ENCODE peak calls at places on chromosome 2, in four cellular contexts. M is Peyer's patch, G is IMR-90, P is ovary. V is an unnamed sample.

GRCh38 chr2:120275617-120276400 is 23.2 kb downstream of the RALB start:
- DNase-seq in M (no peak), G (no peak), P (no peak), V (no peak)

GRCh38 chr2:219251656-219252055 is 1.4 kb upstream of the TUBA4B start:
- DNase-seq in M (no peak), G (no peak), P (no peak), V (no peak)

GRCh38 chr2:232571026-232571474 is 20.6 kb downstream of the EIF4E2 start:
- DNase-seq in M (no peak), G (peak; percentile 11), P (no peak), V (no peak)

GRCh38 chr2:26582890-26583289 is 58.3 kb downstream of the CIB4 start:
- DNase-seq in M (no peak), G (no peak), P (no peak), V (no peak)

GRCh38 chr2:86453838-86454237 is 12.7 kb downstream of the KDM3A start:
- DNase-seq in M (no peak), G (peak; percentile 57), P (peak; percentile 65), V (no peak)

GRCh38 chr2:119544075-119545031 is at the start of gene CFAP221:
- DNase-seq in M (peak; percentile 18), G (peak; percentile 28), P (peak; percentile 64), V (peak; percentile 38)

GRCh38 chr2:227613272-227613660 is 1.4 kb downstream of the SCYGR3 start:
- DNase-seq in M (no peak), G (no peak), P (no peak), V (no peak)

GRCh38 chr2:40451926-40452605 is at the start of gene SLC8A1:
- DNase-seq in M (no peak), G (peak; percentile 49), P (peak; percentile 21), V (peak; percentile 19)

GRCh38 chr2:112480540-112481049 is 1.4 kb upstream of the TTL start:
- DNase-seq in M (peak; percentile 36), G (no peak), P (peak; percentile 24), V (peak; percentile 35)

GRCh38 chr2:236334122-236334876 is 70.1 kb upstream of the ASB18 start:
- DNase-seq in M (no peak), G (no peak), P (no peak), V (no peak)

GRCh38 chr2:32715981-32716380 is 88.1 kb downstream of the TTC27 start:
- DNase-seq in M (no peak), G (peak; percentile 63), P (no peak), V (no peak)

GRCh38 chr2:206657087-206657486 is 14.8 kb downstream of the FAM237A start:
- DNase-seq in M (no peak), G (no peak), P (no peak), V (no peak)

GRCh38 chr2:30073523-30073922 is 73.3 kb upstream of the YPEL5 start:
- DNase-seq in M (no peak), G (no peak), P (no peak), V (no peak)

GRCh38 chr2:240995041-240995960 is 3.1 kb upstream of the SNED1 start:
- DNase-seq in M (no peak), G (no peak), P (no peak), V (no peak)

GRCh38 chr2:101617188-101617587 is 80.3 kb upstream of the MAP4K4 start:
- DNase-seq in M (no peak), G (peak; percentile 89), P (no peak), V (no peak)

GRCh38 chr2:113679457-113679856 is 52.4 kb downstream of the RABL2A start:
- DNase-seq in M (no peak), G (no peak), P (no peak), V (no peak)

GRCh38 chr2:207772081-207772843 is 2.6 kb upstream of the FZD5 start:
- DNase-seq in M (no peak), G (no peak), P (peak; percentile 60), V (no peak)

GRCh38 chr2:177296047-177296446 is 31.5 kb upstream of the NFE2L2 start:
- DNase-seq in M (no peak), G (peak; percentile 31), P (no peak), V (no peak)

GRCh38 chr2:112272669-112273068 is 2.7 kb upstream of the ZC3H6 start:
- DNase-seq in M (no peak), G (no peak), P (no peak), V (no peak)

GRCh38 chr2:152432206-152432653 is 97.3 kb downstream of the FMNL2 start:
- DNase-seq in M (no peak), G (peak; percentile 41), P (no peak), V (no peak)

GRCh38 chr2:95306306-95306895 is 9.3 kb downstream of the KCNIP3 start:
- DNase-seq in M (no peak), G (no peak), P (no peak), V (no peak)

GRCh38 chr2:101998556-101999121 is 6.9 kb downstream of the IL1R2 start:
- DNase-seq in M (no peak), G (no peak), P (no peak), V (no peak)

GRCh38 chr2:25799301-25799700 is 79.0 kb downstream of the ASXL2 start:
- DNase-seq in M (no peak), G (no peak), P (no peak), V (no peak)

GRCh38 chr2:230932556-230933511 is 7.8 kb upstream of the GPR55 start:
- DNase-seq in M (no peak), G (peak; percentile 28), P (no peak), V (no peak)

GRCh38 chr2:8009010-8009597 is 672.8 kb upstream of the ID2 start:
- DNase-seq in M (no peak), G (peak; percentile 42), P (no peak), V (no peak)

GRCh38 chr2:20135631-20136050 is 84.2 kb upstream of the LAPTM4A start:
- DNase-seq in M (peak; percentile 26), G (peak; percentile 61), P (peak; percentile 72), V (peak; percentile 71)

GRCh38 chr2:36369711-36370110 is 14.1 kb downstream of the CRIM1 start:
- DNase-seq in M (no peak), G (no peak), P (no peak), V (no peak)

GRCh38 chr2:241862093-241862492 is 3.4 kb upstream of the PDCD1 start:
- DNase-seq in M (no peak), G (no peak), P (peak; percentile 30), V (no peak)

GRCh38 chr2:182261860-182262387 is 164.9 kb downstream of the PDE1A start:
- DNase-seq in M (no peak), G (no peak), P (no peak), V (no peak)

GRCh38 chr2:20224191-20224715 is 677 bp downstream of the SDC1 start:
- DNase-seq in M (no peak), G (no peak), P (no peak), V (no peak)

GRCh38 chr2:38643021-38643671 is 22.8 kb upstream of the GALM start:
- DNase-seq in M (no peak), G (no peak), P (no peak), V (no peak)
- TF ChIP-seq POLR2A in M (no peak), G (no peak), P (no peak), V (no peak)

GRCh38 chr2:99139003-99139402 is 2.5 kb upstream of the C2orf15 start:
- DNase-seq in M (no peak), G (no peak), P (no peak), V (no peak)

GRCh38 chr2:99141110-99142108 is at the start of gene C2orf15:
- DNase-seq in M (peak; percentile 98), G (peak; percentile 74), P (peak; percentile 94), V (peak; percentile 75)

GRCh38 chr2:99140056-99140859 is 1.2 kb upstream of the C2orf15 start:
- DNase-seq in M (no peak), G (peak; percentile 3), P (no peak), V (no peak)

GRCh38 chr2:99140860-99141109 is 722 bp upstream of the C2orf15 start:
- DNase-seq in M (no peak), G (no peak), P (no peak), V (no peak)
- TF ChIP-seq POLR2A in M (no peak), G (no peak), P (peak; percentile 84), V (no peak)

DNA sequence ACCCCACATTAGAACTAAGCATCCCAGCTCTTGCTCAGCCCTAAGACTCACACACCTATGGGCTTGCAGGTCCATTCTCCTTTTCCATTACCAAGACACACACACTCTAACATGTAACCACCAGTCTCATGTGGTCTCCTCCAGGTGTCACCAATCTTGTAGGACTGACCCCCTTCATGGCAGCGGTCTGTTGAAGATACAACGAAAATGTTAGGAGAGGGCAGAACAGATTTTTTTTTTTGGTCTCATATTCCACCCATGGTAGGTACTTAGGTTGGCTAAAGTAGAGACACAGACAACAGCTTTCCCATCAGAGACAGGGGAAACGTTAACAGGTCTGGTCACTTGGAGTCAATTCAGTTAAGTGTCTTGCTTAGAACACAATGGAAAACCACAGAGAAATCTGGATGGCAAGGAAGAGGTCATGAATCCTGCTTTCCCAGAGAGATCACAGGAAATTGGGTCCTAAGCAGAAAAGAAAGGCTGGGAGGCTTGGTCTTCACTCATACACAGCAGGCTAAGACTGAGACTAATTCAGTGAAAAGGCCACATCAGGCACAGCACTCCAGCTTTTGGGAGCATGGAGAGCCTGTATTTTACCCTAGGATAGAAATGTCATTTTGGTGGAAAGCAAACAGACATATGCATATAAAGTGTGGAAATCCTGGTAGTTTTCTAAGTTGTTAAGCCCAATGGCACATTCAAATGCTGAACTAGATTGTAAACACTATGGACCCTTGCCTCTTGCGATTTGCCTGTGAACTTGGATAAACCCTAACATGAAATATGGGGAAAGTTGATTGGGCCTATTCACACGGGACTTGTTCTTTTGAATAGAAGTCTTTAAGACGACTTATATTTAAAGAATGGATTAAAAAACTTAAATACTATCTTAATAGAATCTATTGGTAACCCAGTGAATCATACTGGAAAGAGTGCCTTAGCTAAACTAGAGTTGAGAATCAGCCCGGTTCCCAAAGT is 3.8 kb downstream of the FN1 start:
- DNase-seq in M (no peak), G (no peak), P (no peak), V (no peak)
- TF ChIP-seq POLR2A in M (no peak), G (no peak), P (no peak), V (no peak)

GRCh38 chr2:171434671-171434980 is 600 bp downstream of the DCAF17 start:
- DNase-seq in M (no peak), G (no peak), P (no peak), V (no peak)

GRCh38 chr2:171432206-171432968 is 1.4 kb downstream of the METTL8 start:
- DNase-seq in M (no peak), G (peak; percentile 21), P (no peak), V (no peak)

GRCh38 chr2:171432969-171433762 is 624 bp downstream of the METTL8 start:
- DNase-seq in M (peak; percentile 56), G (peak; percentile 18), P (peak; percentile 22), V (peak; percentile 26)

GRCh38 chr2:171436307-171436706 is 2.3 kb downstream of the DCAF17 start:
- DNase-seq in M (no peak), G (peak; percentile 94), P (no peak), V (no peak)

DNA sequence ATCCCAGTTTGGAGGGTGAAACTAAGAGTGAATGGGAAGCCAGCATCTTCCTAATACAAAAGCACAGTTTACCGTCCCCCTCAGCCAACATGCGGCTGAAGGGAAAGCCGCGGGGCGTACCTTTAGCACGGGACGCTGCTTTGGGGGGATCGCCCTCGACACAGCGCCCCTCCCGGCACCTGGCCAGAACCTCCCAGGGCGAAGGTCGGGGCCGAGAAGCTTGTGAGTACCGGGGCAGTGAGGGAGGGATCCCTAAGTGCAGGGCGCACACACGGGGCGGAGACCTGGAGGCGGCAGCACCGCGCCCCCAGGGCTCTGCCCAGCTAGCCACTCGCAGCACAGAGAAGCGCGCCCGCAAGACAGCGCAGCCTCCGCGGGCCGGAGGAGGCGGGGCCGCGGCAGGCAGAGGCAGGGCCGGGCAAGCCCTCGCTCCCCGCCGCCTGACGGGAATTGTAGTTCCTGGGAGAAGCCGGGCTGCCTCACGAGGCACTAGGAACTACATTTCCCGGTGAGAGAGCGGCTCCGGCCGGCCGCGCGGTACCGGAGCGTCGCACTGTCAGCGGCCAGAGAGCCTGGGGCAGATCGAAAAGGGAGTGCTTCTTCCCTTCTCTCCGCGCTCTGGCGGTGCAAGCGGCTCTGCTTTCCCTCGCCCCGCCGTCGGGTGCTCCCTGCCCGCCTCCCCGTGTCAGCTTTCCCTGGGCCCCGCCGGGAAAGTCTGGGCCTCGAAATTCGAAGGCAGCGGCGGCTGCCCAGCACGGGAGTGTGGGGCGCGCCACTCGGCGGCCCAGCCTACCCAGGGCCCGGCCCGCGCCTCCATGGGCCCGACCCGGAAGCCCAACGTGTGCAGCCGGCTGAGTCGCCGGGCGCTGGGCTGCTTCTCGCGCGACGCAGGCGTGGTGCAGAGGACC is at the start of the genes DCAF17 and METTL8:
- DNase-seq in M (peak; percentile 93), G (peak; percentile 94), P (peak; percentile 94), V (peak; percentile 81)
- TF ChIP-seq POLR2A in M (peak; percentile 87), G (peak; percentile 55), P (peak; percentile 35), V (peak; percentile 80)

V was measured in GM12891.